ENCODE peak calls at places on chromosomes 3 and 15, in four cellular contexts. A, Y, X and Q are unnamed samples.

GRCh38 chr3:195226900-195227447 is 44.0 kb downstream of the XXYLT1 start:
- DNase-seq in X (peak; percentile 22), A (peak; percentile 31), Y (peak; percentile 45), Q (no peak)

GRCh38 chr15:53710906-53711305 is 48.6 kb downstream of the WDR72 start:
- DNase-seq in A (no peak), X (no peak), Y (no peak), Q (no peak)

GRCh38 chr3:129276385-129276784 is 2.3 kb upstream of the HMCES start:
- DNase-seq in Y (no peak), A (no peak), X (no peak), Q (no peak)

GRCh38 chr15:90191795-90192494 is 9.2 kb upstream of the SEMA4B start:
- DNase-seq in Y (no peak), A (peak; percentile 50), X (peak; percentile 90), Q (no peak)

GRCh38 chr15:100601158-100601557 is 826 bp downstream of the LINS1 start:
- DNase-seq in Y (no peak), X (no peak), A (peak; percentile 16), Q (no peak)

GRCh38 chr3:57877116-57877515 is 121.0 kb downstream of the SLMAP start:
- DNase-seq in X (no peak), Y (no peak), A (no peak), Q (no peak)

GRCh38 chr3:45098315-45098714 is 47.9 kb downstream of the CDCP1 start:
- DNase-seq in A (no peak), Y (no peak), X (no peak), Q (no peak)

GRCh38 chr15:55737373-55737772 is 5.6 kb downstream of the PRTG start:
- DNase-seq in X (no peak), A (no peak), Y (no peak), Q (no peak)

GRCh38 chr15:62534996-62535395 is 369.9 kb upstream of the C2CD4B start:
- DNase-seq in X (no peak), Y (no peak), A (no peak), Q (no peak)

GRCh38 chr3:138933068-138933668 is 13.8 kb downstream of the FOXL2 start:
- DNase-seq in X (no peak), A (no peak), Y (no peak), Q (peak; percentile 6)

GRCh38 chr15:73386886-73387506 is 18.2 kb upstream of the HCN4 start:
- DNase-seq in X (no peak), Y (no peak), A (no peak), Q (peak; percentile 31)
- TF ChIP-seq JUN in X (no peak), Y (no peak), A (no peak), Q (no peak)

GRCh38 chr15:92677998-92678397 is 22.4 kb upstream of the FAM174B start:
- DNase-seq in A (no peak), Y (no peak), X (no peak), Q (no peak)
- TF ChIP-seq ATF2 in A (no peak), Y (no peak), X (no peak), Q (no peak)

GRCh38 chr3:127738192-127738840 is 65.6 kb downstream of the ABTB1 start:
- DNase-seq in X (no peak), Y (no peak), A (no peak), Q (no peak)
- TF ChIP-seq JUN in X (no peak), Y (no peak), A (no peak), Q (no peak)

GRCh38 chr3:61685755-61686154 is 124.4 kb downstream of the PTPRG start:
- DNase-seq in Y (no peak), X (no peak), A (no peak), Q (no peak)

GRCh38 chr3:61683409-61684261 is 122.3 kb downstream of the PTPRG start:
- DNase-seq in Y (no peak), X (no peak), A (no peak), Q (no peak)

GRCh38 chr3:61682671-61683408 is 121.5 kb downstream of the PTPRG start:
- DNase-seq in Y (no peak), A (no peak), X (no peak), Q (no peak)

GRCh38 chr3:61686228-61686648 is 124.9 kb downstream of the PTPRG start:
- DNase-seq in Y (no peak), X (no peak), A (no peak), Q (no peak)

DNA sequence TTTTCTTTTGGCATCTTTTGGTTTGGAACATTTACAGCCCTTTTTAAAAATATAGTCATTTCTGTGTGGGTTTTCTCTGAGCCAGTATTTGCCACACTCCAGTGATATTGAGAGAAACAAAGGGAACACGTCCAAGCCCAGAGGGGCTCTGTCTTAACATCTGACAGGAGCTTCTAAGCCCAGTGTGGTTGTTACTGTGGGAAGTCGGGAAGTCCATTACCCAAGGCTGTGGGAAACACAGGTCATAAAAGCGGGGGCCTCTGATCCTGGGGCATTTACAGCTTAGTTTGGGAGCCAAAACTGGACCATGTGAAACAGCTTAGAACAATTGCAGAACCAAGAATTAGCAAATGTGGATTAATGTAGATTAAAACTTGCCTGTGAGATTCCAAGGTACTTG is 123.0 kb downstream of the PTPRG start:
- DNase-seq in Y (no peak), X (no peak), A (no peak), Q (no peak)
- TF ChIP-seq ATF2 in Y (no peak), X (no peak), A (no peak), Q (no peak)

GRCh38 chr15:94493176-94493575 is 261.8 kb downstream of the MCTP2 start:
- DNase-seq in A (no peak), Y (no peak), X (no peak), Q (no peak)
- TF ChIP-seq JUN in A (no peak), Y (no peak), X (no peak), Q (no peak)

DNA sequence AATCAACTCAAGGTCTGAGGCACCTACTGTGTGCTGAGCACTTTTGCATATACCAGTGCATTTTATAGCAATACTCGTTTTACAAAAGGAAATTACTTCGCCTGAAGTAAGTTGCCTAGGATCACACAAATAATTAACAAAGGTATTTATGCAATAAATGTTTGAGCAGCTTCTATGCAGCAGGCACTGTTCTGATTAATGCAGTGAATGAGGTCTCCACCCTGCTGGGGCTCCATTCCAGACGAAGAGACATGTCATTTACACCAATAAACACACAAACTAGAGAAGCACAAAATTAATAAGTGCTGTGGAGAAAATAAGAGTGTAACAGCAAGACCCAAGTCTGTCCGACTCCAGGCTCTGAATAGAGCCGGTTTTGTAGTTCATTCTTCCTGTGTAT is 17.5 kb downstream of the NOX5 start:
- DNase-seq in Y (no peak), X (no peak), A (no peak), Q (no peak)
- TF ChIP-seq ATF2 in Y (no peak), X (no peak), A (no peak), Q (no peak)

GRCh38 chr15:34336947-34337556 is 529 bp downstream of the SLC12A6 start:
- DNase-seq in Y (no peak), X (no peak), A (no peak), Q (no peak)
- TF ChIP-seq JUN in Y (no peak), X (no peak), A (no peak), Q (no peak)